ENCODE peak calls at places on chromosomes 11 and 22, in nine cellular contexts. I, K, A, F, M, R, S, C and P are unnamed samples.

GRCh38 chr11:134199531-134199930 is 24.2 kb downstream of the NCAPD3 start:
- DNase-seq in A (no peak), S (no peak), M (no peak), F (no peak), K (no peak), I (no peak), C (no peak), R (no peak), P (no peak)

GRCh38 chr11:103970850-103971249 is 65.6 kb upstream of the DDI1 start:
- DNase-seq in S (no peak), C (no peak), R (no peak), M (no peak), K (no peak), I (no peak), A (no peak), F (no peak), P (no peak)

GRCh38 chr11:64885367-64886286 is 7.2 kb upstream of the EHD1 start:
- DNase-seq in C (peak), K (no peak), A (no peak), F (peak), R (peak), I (peak), M (peak), S (no peak), P (no peak)

GRCh38 chr11:120336641-120337132 is 474 bp downstream of the ARHGEF12 start:
- DNase-seq in K (no peak), M (no peak), A (peak), R (no peak), F (peak), S (no peak), C (peak), I (peak), P (no peak)

GRCh38 chr22:28395920-28396447 is 283.7 kb downstream of the TTC28 start:
- DNase-seq in C (peak), I (peak), S (no peak), R (no peak), F (peak), A (no peak), M (no peak), K (no peak), P (no peak)

GRCh38 chr11:111454561-111455192 is 57.5 kb downstream of the BTG4 start:
- DNase-seq in K (no peak), S (no peak), C (peak), F (peak), I (peak), R (peak), A (peak), M (peak), P (peak)

GRCh38 chr11:60485987-60486386 is 6.6 kb upstream of the MS4A12 start:
- DNase-seq in S (peak), F (no peak), A (peak), I (no peak), M (peak), K (peak), R (no peak), C (peak), P (no peak)

GRCh38 chr11:74650498-74650897 is 58.1 kb downstream of the POLD3 start:
- DNase-seq in S (no peak), R (no peak), M (no peak), K (no peak), I (peak), C (no peak), A (no peak), F (peak), P (no peak)

GRCh38 chr22:27718186-27719032 is 83.1 kb downstream of the MN1 start:
- DNase-seq in K (peak), M (peak), I (peak), R (peak), F (peak), S (no peak), A (no peak), C (peak), P (no peak)

GRCh38 chr11:69447786-69448185 is 33.7 kb upstream of the LINC01488 start:
- DNase-seq in S (no peak), A (no peak), C (peak), K (no peak), M (peak), I (no peak), R (no peak), F (no peak), P (no peak)

GRCh38 chr11:5983443-5983842 is 3.3 kb downstream of the OR52L1 start:
- DNase-seq in M (no peak), R (no peak), I (no peak), K (no peak), F (no peak), A (no peak), C (no peak), S (no peak), P (no peak)

GRCh38 chr22:41478891-41479521 is 10.1 kb downstream of the ACO2 start:
- DNase-seq in F (peak), I (peak), A (no peak), M (no peak), C (no peak), K (no peak), S (peak), R (no peak), P (no peak)

GRCh38 chr22:32407936-32408335 is 4.1 kb downstream of the RTCB start:
- DNase-seq in A (no peak), I (no peak), S (no peak), R (no peak), C (no peak), M (no peak), K (no peak), F (no peak), P (no peak)

GRCh38 chr11:41246399-41246745 is 213.1 kb downstream of the LRRC4C start:
- DNase-seq in C (no peak), F (no peak), S (no peak), R (no peak), M (no peak), K (no peak), I (no peak), A (no peak), P (no peak)

GRCh38 chr11:41245184-41245583 is 214.3 kb downstream of the LRRC4C start:
- DNase-seq in M (no peak), F (no peak), R (no peak), A (no peak), C (no peak), S (no peak), I (no peak), K (no peak), P (no peak)

GRCh38 chr11:41250408-41250807 is 209.0 kb downstream of the LRRC4C start:
- DNase-seq in F (no peak), S (no peak), K (no peak), A (no peak), I (no peak), C (no peak), M (no peak), R (no peak), P (no peak)

GRCh38 chr11:41245704-41246398 is 213.6 kb downstream of the LRRC4C start:
- DNase-seq in A (peak), C (no peak), M (no peak), R (no peak), K (no peak), I (no peak), S (no peak), F (no peak), P (no peak)
- TF ChIP-seq CTCF in A (peak), C (no peak), M (no peak), R (no peak), K (no peak), I (no peak), S (no peak), F (no peak), P (no peak)

GRCh38 chr22:45009881-45010531 is at the start of gene PHF21B:
- DNase-seq in S (no peak), F (peak), I (peak), C (peak), A (peak), M (peak), R (no peak), K (no peak), P (peak)
- TF ChIP-seq CTCF in S (no peak), F (no peak), I (no peak), C (no peak), A (no peak), M (no peak), R (no peak), K (no peak), P (no peak)

GRCh38 chr22:45975266-45976161 is 1.4 kb downstream of the WNT7B start:
- DNase-seq in K (no peak), A (no peak), M (peak), F (no peak), I (no peak), S (no peak), R (no peak), C (no peak), P (no peak)

GRCh38 chr22:45977551-45978274 is 751 bp upstream of the WNT7B start:
- DNase-seq in I (no peak), A (peak), R (no peak), K (no peak), C (no peak), F (no peak), S (peak), M (no peak), P (no peak)

GRCh38 chr22:45978275-45978713 is 1.3 kb upstream of the WNT7B start:
- DNase-seq in M (no peak), K (no peak), F (no peak), A (no peak), C (no peak), I (no peak), R (no peak), S (no peak), P (no peak)

GRCh38 chr22:45976351-45977002 is 485 bp downstream of the WNT7B start:
- DNase-seq in A (no peak), K (no peak), I (no peak), F (no peak), M (no peak), R (no peak), S (peak), C (no peak), P (no peak)

GRCh38 chr22:45977003-45977395 is at the start of gene WNT7B:
- DNase-seq in K (no peak), M (peak), C (no peak), I (no peak), S (no peak), R (no peak), F (no peak), A (no peak), P (no peak)
- TF ChIP-seq CTCF in K (no peak), M (no peak), C (no peak), I (no peak), S (no peak), R (no peak), F (no peak), A (no peak), P (no peak)

GRCh38 chr11:78832226-78832947 is 257.7 kb upstream of the NARS2 start:
- DNase-seq in M (no peak), K (no peak), S (no peak), A (no peak), C (no peak), R (no peak), F (no peak), I (peak), P (no peak)
- TF ChIP-seq CTCF in M (no peak), K (peak), S (no peak), A (peak), C (no peak), R (peak), F (peak), I (peak), P (peak)

GRCh38 chr11:72103754-72104167 is 664 bp upstream of the LAMTOR1 start:
- DNase-seq in S (no peak), R (no peak), A (no peak), I (no peak), F (no peak), M (no peak), K (no peak), C (no peak), P (no peak)
- TF ChIP-seq CTCF in S (no peak), R (no peak), A (no peak), I (no peak), F (no peak), M (no peak), K (no peak), C (no peak), P (no peak)

GRCh38 chr22:21593406-21594232 is 26.1 kb downstream of the UBE2L3 start:
- DNase-seq in S (no peak), M (no peak), F (no peak), I (no peak), K (no peak), R (no peak), C (no peak), A (peak), P (no peak)
- TF ChIP-seq CTCF in S (no peak), M (no peak), F (peak), I (peak), K (no peak), R (peak), C (peak), A (peak), P (no peak)